ENCODE peak calls at places on chromosomes 16 and 17, in four cellular contexts. W is CD8-positive, alpha-beta T cell; C is activated CD4-positive, alpha-beta T cell treated with anti-CD3 and anti-CD28 coated beads, Interleukin-2, amount 10 ng/mL, durations not matched to agents 7 days and 5 days; R is T-helper 2 cell. M is an unnamed sample.

GRCh38 chr17:29115906-29116651 is 64.1 kb downstream of the MYO18A start:
- DNase-seq in W (peak; percentile 13), C (peak; percentile 58), R (no peak), M (peak; percentile 17)

GRCh38 chr17:2796164-2797140 is at the start of gene RAP1GAP2:
- DNase-seq in W (peak; percentile 65), C (peak; percentile 89), R (peak; percentile 46), M (peak; percentile 73)

GRCh38 chr16:70738083-70738977 is 52.5 kb upstream of the MTSS2 start:
- DNase-seq in W (no peak), C (peak; percentile 46), R (no peak), M (peak; percentile 7)

GRCh38 chr17:47205419-47205963 is 3.7 kb upstream of the MYL4 start:
- DNase-seq in W (peak; percentile 38), C (peak; percentile 85), R (no peak), M (peak; percentile 49)

GRCh38 chr17:7837375-7838290 is 3.6 kb downstream of the KDM6B start:
- DNase-seq in W (no peak), C (no peak), R (no peak), M (no peak)

GRCh38 chr16:85352221-85352620 is 239.9 kb upstream of the CIBAR2 start:
- DNase-seq in W (no peak), C (no peak), R (no peak), M (no peak)

GRCh38 chr16:62253926-62254325 is 217.7 kb upstream of the CDH8 start:
- DNase-seq in W (no peak), C (no peak), R (no peak), M (no peak)

GRCh38 chr16:53881371-53881770 is 177.4 kb downstream of the FTO start:
- DNase-seq in W (no peak), C (no peak), R (no peak), M (no peak)

GRCh38 chr17:1611715-1612114 is 16.9 kb downstream of the SLC43A2 start:
- DNase-seq in W (no peak), C (no peak), R (no peak), M (no peak)

GRCh38 chr16:2339521-2340484 is 725 bp downstream of the ABCA3 start:
- DNase-seq in W (peak; percentile 22), C (peak; percentile 40), R (no peak), M (peak; percentile 18)

GRCh38 chr16:24077989-24078388 is 178.1 kb upstream of the CACNG3 start:
- DNase-seq in W (no peak), C (no peak), R (no peak), M (no peak)

GRCh38 chr16:71817690-71818089 is 9.1 kb upstream of the AP1G1 start:
- DNase-seq in W (no peak), C (no peak), R (no peak), M (no peak)

GRCh38 chr17:81867123-81867951 is 3.8 kb downstream of the ARHGDIA start:
- DNase-seq in W (no peak), C (no peak), R (no peak), M (no peak)

GRCh38 chr16:69111831-69112230 is 6.4 kb downstream of the HAS3 start:
- DNase-seq in W (no peak), C (no peak), R (no peak), M (no peak)

GRCh38 chr16:87457724-87458423 is 35.0 kb downstream of the ZCCHC14 start:
- DNase-seq in W (no peak), C (no peak), R (no peak), M (no peak)

GRCh38 chr17:12709063-12709462 is 43.4 kb downstream of the MYOCD start:
- DNase-seq in W (no peak), C (no peak), R (no peak), M (no peak)

GRCh38 chr16:50011707-50012106 is 13.3 kb upstream of the CNEP1R1 start:
- DNase-seq in W (no peak), C (no peak), R (no peak), M (no peak)

GRCh38 chr17:68697850-68698313 is 96.7 kb upstream of the FAM20A start:
- DNase-seq in W (no peak), C (no peak), R (no peak), M (no peak)

GRCh38 chr17:17414316-17414937 is 62.4 kb upstream of the MED9 start:
- DNase-seq in W (no peak), C (no peak), R (no peak), M (no peak)

GRCh38 chr17:61537264-61537771 is 53.7 kb downstream of the NACA2 start:
- DNase-seq in W (no peak), C (no peak), R (no peak), M (no peak)

GRCh38 chr17:27473748-27474609 is 17.7 kb downstream of the KSR1 start:
- DNase-seq in W (peak; percentile 42), C (peak; percentile 81), R (no peak), M (peak; percentile 58)

GRCh38 chr17:83110755-83111154 is 31.3 kb downstream of the METRNL start:
- DNase-seq in W (no peak), C (no peak), R (no peak), M (no peak)

GRCh38 chr17:79843917-79844815 is 4.9 kb upstream of the CBX4 start:
- DNase-seq in W (no peak), C (no peak), R (no peak), M (no peak)

GRCh38 chr17:77475012-77475976 is 334.5 kb downstream of the SEC14L1 start:
- DNase-seq in W (no peak), C (peak; percentile 56), R (no peak), M (peak; percentile 69)

GRCh38 chr16:16154292-16154951 is 68.9 kb downstream of the ABCC6 start:
- DNase-seq in W (no peak), C (no peak), R (no peak), M (no peak)

GRCh38 chr16:4613636-4614570 is 785 bp downstream of the UBALD1 start:
- DNase-seq in W (no peak), C (peak; percentile 38), R (no peak), M (peak; percentile 22)

GRCh38 chr16:4661661-4662060 is 31.7 kb upstream of the NUDT16L1 start:
- DNase-seq in W (no peak), C (no peak), R (no peak), M (no peak)

GRCh38 chr16:84959045-84959576 is 52.2 kb downstream of the ZDHHC7 start:
- DNase-seq in W (no peak), C (no peak), R (no peak), M (no peak)

GRCh38 chr17:66982011-66982508 is 17.6 kb downstream of the CACNG4 start:
- DNase-seq in W (no peak), C (no peak), R (no peak), M (no peak)

GRCh38 chr16:50146479-50147435 is 6.3 kb upstream of the TENT4B start:
- DNase-seq in W (no peak), C (no peak), R (no peak), M (no peak)

GRCh38 chr17:80475949-80476876 is at the start of gene NPTX1:
- DNase-seq in W (no peak), C (peak; percentile 24), R (no peak), M (no peak)

GRCh38 chr17:47728214-47728877 is 4.7 kb upstream of the TBX21 start:
- DNase-seq in W (no peak), C (no peak), R (no peak), M (no peak)

GRCh38 chr17:67280279-67280678 is 35.3 kb upstream of the HELZ start:
- DNase-seq in W (no peak), C (no peak), R (no peak), M (no peak)

GRCh38 chr16:83762141-83763024 is 45.4 kb upstream of the HSBP1 start:
- DNase-seq in W (no peak), C (no peak), R (no peak), M (no peak)